ENCODE peak calls at places on chromosomes 12 and 14, in ten cellular contexts. E is PC-3; P is trophoblast cell; C is CD8-positive, alpha-beta T cell; D is ovary; O is heart left ventricle; G is upper lobe of right lung; Q is colonic mucosa; H is neuronal stem cell; X is heart right ventricle. K is an unnamed sample.

GRCh38 chr14:24342889-24343288 is 3.1 kb upstream of the RIPK3 start:
- DNase-seq in E (no peak), P (no peak), C (no peak), D (no peak), O (no peak), G (no peak), Q (no peak), H (no peak), X (no peak), K (no peak)

GRCh38 chr14:60106341-60106740 is 14.6 kb downstream of the PCNX4 start:
- DNase-seq in E (no peak), P (no peak), C (no peak), D (no peak), O (no peak), G (no peak), Q (no peak), H (no peak), X (no peak), K (no peak)

GRCh38 chr12:27545666-27546065 is 21.7 kb downstream of the PPFIBP1 start:
- DNase-seq in E (no peak), P (no peak), C (no peak), D (no peak), O (no peak), G (no peak), Q (no peak), H (no peak), X (no peak), K (no peak)

GRCh38 chr12:101670007-101670671 is 27.3 kb upstream of the CHPT1 start:
- DNase-seq in E (peak; percentile 54), P (peak; percentile 36), C (peak; percentile 6), D (no peak), O (no peak), G (no peak), Q (peak; percentile 70), H (peak; percentile 8), X (peak; percentile 9), K (no peak)

GRCh38 chr12:51926064-51926632 is 18.8 kb downstream of the ACVRL1 start:
- DNase-seq in E (no peak), P (peak; percentile 95), C (no peak), D (no peak), O (no peak), G (no peak), Q (no peak), H (no peak), X (no peak), K (no peak)

GRCh38 chr12:47413806-47414205 is 292.0 kb downstream of the RPAP3 start:
- DNase-seq in E (no peak), P (no peak), C (no peak), D (no peak), O (no peak), G (no peak), Q (no peak), H (no peak), X (no peak), K (no peak)

GRCh38 chr12:65943388-65944137 is 119.3 kb downstream of the HMGA2 start:
- DNase-seq in E (no peak), P (no peak), C (no peak), D (no peak), O (no peak), G (no peak), Q (no peak), H (no peak), X (no peak), K (no peak)

GRCh38 chr12:54337280-54337842 is 12.4 kb downstream of the COPZ1 start:
- DNase-seq in E (no peak), P (no peak), C (no peak), D (no peak), O (no peak), G (no peak), Q (no peak), H (no peak), X (no peak), K (no peak)

GRCh38 chr12:99707883-99708282 is 60.3 kb downstream of the GARIN6 start:
- DNase-seq in E (no peak), P (no peak), C (no peak), D (no peak), O (no peak), G (no peak), Q (no peak), H (no peak), X (no peak), K (no peak)

GRCh38 chr14:69631509-69631908 is 20.1 kb downstream of the SUSD6 start:
- DNase-seq in E (peak; percentile 59), P (no peak), C (no peak), D (no peak), O (no peak), G (no peak), Q (no peak), H (no peak), X (no peak), K (no peak)

GRCh38 chr12:113198286-113198685 is 12.8 kb downstream of the RITA1 start:
- DNase-seq in E (no peak), P (no peak), C (no peak), D (no peak), O (no peak), G (no peak), Q (no peak), H (no peak), X (no peak), K (no peak)

DNA sequence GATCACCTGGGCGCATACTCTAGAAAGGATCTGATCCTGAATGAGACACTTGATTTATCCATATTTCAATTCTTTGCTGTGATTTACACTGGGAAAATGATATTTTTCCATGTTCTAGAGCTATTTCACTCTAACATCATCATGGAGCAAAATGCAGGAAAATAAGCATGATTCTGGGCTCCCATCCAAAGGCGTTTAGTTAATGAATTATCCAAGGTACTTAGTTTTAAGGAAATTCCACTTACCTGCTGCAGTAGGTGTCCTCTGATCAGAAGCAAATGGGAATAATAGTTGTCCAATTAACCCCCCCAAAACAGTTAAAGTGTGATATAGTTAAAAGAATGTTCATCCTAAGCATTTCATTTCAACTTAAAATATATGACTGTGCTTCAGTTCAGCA is 204.6 kb upstream of the PRKD1 start:
- DNase-seq in E (no peak), P (no peak), C (no peak), D (no peak), O (no peak), G (no peak), Q (no peak), H (no peak), X (no peak), K (no peak)
- H3K9me3 ChIP-seq in E (no peaks in the 10 kb centered on the region), P (no peaks in the 10 kb centered on the region), C (no peaks in the 10 kb centered on the region), D (no peaks in the 10 kb centered on the region), O (peaks cover 2% of the 10 kb centered on the region), G (no peaks in the 10 kb centered on the region), Q (no peaks in the 10 kb centered on the region), H (no peaks in the 10 kb centered on the region), X (no peaks in the 10 kb centered on the region), K (no peaks in the 10 kb centered on the region)

DNA sequence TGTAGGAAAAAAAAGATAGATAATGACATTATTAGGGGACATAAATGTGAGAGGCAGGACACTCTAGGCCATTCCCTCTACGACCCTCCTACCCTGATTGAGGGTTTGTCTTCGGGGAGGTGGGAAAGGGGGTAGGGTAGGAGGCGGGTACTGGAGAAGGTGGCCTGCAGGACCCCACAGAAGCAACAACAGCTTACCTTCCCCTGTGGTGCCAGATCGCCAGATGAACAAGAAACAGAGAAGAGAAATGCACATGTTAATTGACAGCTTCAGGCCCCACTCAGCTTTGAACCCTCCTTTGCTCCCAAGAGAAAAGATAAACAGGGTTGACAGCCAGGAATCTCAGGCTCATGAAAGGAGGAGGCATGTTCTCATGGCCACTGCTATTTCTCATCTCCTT is 4.8 kb downstream of the PHB2 start:
- DNase-seq in E (no peak), P (no peak), C (no peak), D (no peak), O (no peak), G (peak; percentile 8), Q (no peak), H (no peak), X (no peak), K (no peak)
- H3K4me3 ChIP-seq in E (no peak overlapping the region), P (no peak overlapping the region), C (no peak overlapping the region), D (no peak overlapping the region), O (no peak overlapping the region), G (no peak overlapping the region), Q (no peak overlapping the region), H (no peak overlapping the region), X (no peak overlapping the region), K (no peak overlapping the region)

DNA sequence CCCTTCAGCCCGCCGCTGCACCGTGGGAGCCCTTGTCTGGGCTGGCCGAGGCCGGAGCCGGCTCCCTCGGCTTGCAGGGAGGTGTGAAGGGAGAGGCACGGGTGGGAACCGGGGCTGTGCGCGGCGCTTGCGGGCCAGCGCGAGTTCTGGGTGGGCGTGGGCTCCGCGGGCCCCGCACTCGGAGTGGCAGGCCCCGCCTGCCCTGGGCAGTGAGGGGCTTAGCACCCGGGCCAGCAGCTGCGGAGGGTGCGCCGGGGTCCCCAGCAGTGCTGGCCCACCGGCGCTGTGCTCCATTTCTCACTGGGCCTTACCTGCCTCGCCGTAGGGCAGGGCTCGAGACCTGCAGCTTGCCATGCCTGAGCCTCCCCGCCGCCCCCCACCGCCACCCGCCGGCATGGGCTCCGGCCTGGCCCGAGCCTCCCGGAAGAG is 21.4 kb downstream of the TMEM121 start:
- DNase-seq in E (no peak), P (no peak), C (no peak), D (no peak), O (no peak), G (peak; percentile 59), Q (no peak), H (no peak), X (no peak), K (no peak)
- H3K9me3 ChIP-seq in E (no peaks in the 10 kb centered on the region), P (peaks cover 25% of the 10 kb centered on the region), C (no peaks in the 10 kb centered on the region), D (peaks cover 4% of the 10 kb centered on the region), O (peaks cover 12% of the 10 kb centered on the region), G (peaks cover 5% of the 10 kb centered on the region), Q (no peaks in the 10 kb centered on the region), H (peaks cover 16% of the 10 kb centered on the region), X (peaks cover 15% of the 10 kb centered on the region), K (peaks cover 12% of the 10 kb centered on the region)

DNA sequence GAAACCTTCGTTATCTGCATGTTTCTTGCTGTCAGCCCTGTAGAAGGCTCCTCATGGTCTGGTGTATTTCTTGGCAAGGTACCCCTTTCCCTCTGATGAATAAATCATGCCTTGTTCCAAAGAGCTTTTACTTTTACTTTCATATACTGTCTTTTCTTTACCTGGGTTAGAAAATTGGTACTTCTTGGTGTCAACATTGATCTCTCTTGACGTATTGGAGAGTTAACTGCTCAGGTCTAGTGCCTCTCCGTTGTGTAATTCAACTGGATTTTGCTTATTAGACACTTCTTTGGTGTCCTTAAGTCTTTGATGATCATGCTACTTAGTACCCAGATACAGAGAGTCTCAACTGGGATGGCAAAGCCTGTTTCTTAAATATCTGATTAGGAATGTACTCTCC is 154.6 kb downstream of the PTCSC3 start:
- DNase-seq in E (no peak), P (no peak), C (no peak), D (no peak), O (no peak), G (no peak), Q (no peak), H (no peak), X (no peak), K (no peak)
- H3K4me3 ChIP-seq in E (no peak overlapping the region), P (no peak overlapping the region), C (no peak overlapping the region), D (no peak overlapping the region), O (no peak overlapping the region), G (no peak overlapping the region), Q (no peak overlapping the region), H (no peak overlapping the region), X (no peak overlapping the region), K (no peak overlapping the region)

K was measured in lower lobe of right lung.